ENCODE peak calls at places on chromosomes 16 and 17, in nine cellular contexts. T, R, P, F, L, J, Y, C and O are unnamed samples.
A peak's percentile ranks its signal among the peaks of the same experiment; 100 is the strongest.

GRCh38 chr16:4606354-4606753 is 8.3 kb downstream of the UBALD1 start:
- DNase-seq in T (no peak), R (no peak), P (no peak), F (no peak), L (no peak), J (no peak), Y (no peak), C (no peak), O (no peak)

GRCh38 chr16:27892879-27893278 is 170.6 kb downstream of the GSG1L start:
- DNase-seq in T (peak; percentile 5), R (peak; percentile 85), P (no peak), F (no peak), L (no peak), J (no peak), Y (no peak), C (no peak), O (no peak)

GRCh38 chr17:39083270-39083669 is 68.2 kb downstream of the PLXDC1 start:
- DNase-seq in T (no peak), R (no peak), P (no peak), F (no peak), L (no peak), J (peak; percentile 30), Y (no peak), C (no peak), O (no peak)

GRCh38 chr17:17379197-17379991 is 76.2 kb downstream of the NT5M start:
- DNase-seq in T (peak; percentile 15), R (no peak), P (peak; percentile 6), F (no peak), L (no peak), J (peak; percentile 53), Y (no peak), C (no peak), O (no peak)

GRCh38 chr16:58026139-58026704 is 668 bp downstream of the MMP15 start:
- DNase-seq in T (peak; percentile 52), R (peak; percentile 64), P (peak; percentile 53), F (peak; percentile 47), L (peak; percentile 54), J (peak; percentile 90), Y (peak; percentile 24), C (no peak), O (no peak)

GRCh38 chr16:81004646-81005353 is 1.9 kb downstream of the CMC2 start:
- DNase-seq in T (peak; percentile 60), R (peak; percentile 82), P (peak; percentile 57), F (peak; percentile 28), L (peak; percentile 40), J (no peak), Y (peak; percentile 42), C (no peak), O (no peak)

GRCh38 chr16:50296807-50297206 is 30.5 kb downstream of the ADCY7 start:
- DNase-seq in T (no peak), R (no peak), P (no peak), F (no peak), L (no peak), J (peak; percentile 19), Y (no peak), C (no peak), O (no peak)

GRCh38 chr16:72847187-72848044 is 200.5 kb downstream of the ZFHX3 start:
- DNase-seq in T (peak; percentile 41), R (peak; percentile 73), P (peak; percentile 60), F (no peak), L (peak; percentile 23), J (no peak), Y (no peak), C (no peak), O (peak; percentile 3)

GRCh38 chr16:62445909-62446308 is 409.7 kb upstream of the CDH8 start:
- DNase-seq in T (no peak), R (no peak), P (no peak), F (no peak), L (no peak), J (no peak), Y (peak; percentile 71), C (no peak), O (no peak)

GRCh38 chr17:59105852-59106462 is 723 bp downstream of the TRIM37 start:
- DNase-seq in T (peak; percentile 28), R (peak; percentile 61), P (peak; percentile 45), F (peak; percentile 26), L (peak; percentile 47), J (peak; percentile 87), Y (peak; percentile 54), C (no peak), O (no peak)

GRCh38 chr17:59234631-59235030 is 14.3 kb downstream of the GDPD1 start:
- DNase-seq in T (no peak), R (no peak), P (no peak), F (no peak), L (no peak), J (no peak), Y (peak; percentile 32), C (no peak), O (no peak)

GRCh38 chr16:85273293-85273692 is 161.0 kb upstream of the CIBAR2 start:
- DNase-seq in T (no peak), R (no peak), P (no peak), F (no peak), L (no peak), J (no peak), Y (no peak), C (no peak), O (no peak)

GRCh38 chr17:30532871-30533270 is 55.7 kb downstream of the GOSR1 start:
- DNase-seq in T (no peak), R (no peak), P (no peak), F (no peak), L (no peak), J (no peak), Y (no peak), C (no peak), O (no peak)